ENCODE peak calls at places on chromosomes 5 and 9, in six cellular contexts. X, U, A, B, P and T are unnamed samples.

GRCh38 chr5:113242481-113243348 is 192.1 kb downstream of the TSSK1B start:
- DNase-seq in U (no peak), B (no peak), P (no peak), X (no peak), A (no peak), T (no peak)

GRCh38 chr9:22413884-22414283 is 32.7 kb upstream of the DMRTA1 start:
- DNase-seq in B (no peak), A (no peak), X (no peak), U (no peak), P (no peak), T (no peak)

GRCh38 chr5:164351245-164351834 is 845.9 kb downstream of the MAT2B start:
- DNase-seq in U (no peak), P (no peak), X (no peak), B (no peak), A (no peak), T (no peak)

GRCh38 chr5:170861295-170861854 is 443 bp upstream of the RANBP17 start:
- DNase-seq in P (no peak), U (no peak), A (no peak), B (peak; percentile 58), X (no peak), T (no peak)

GRCh38 chr5:122816726-122817125 is 28.7 kb upstream of the SNX24 start:
- DNase-seq in A (no peak), U (no peak), P (no peak), X (no peak), B (no peak), T (no peak)

GRCh38 chr5:12460493-12461261 is 556.4 kb upstream of the CTNND2 start:
- DNase-seq in X (no peak), P (no peak), U (no peak), B (no peak), A (no peak), T (no peak)

GRCh38 chr5:72817639-72818266 is 1.3 kb downstream of the TNPO1 start:
- DNase-seq in U (no peak), X (no peak), A (no peak), B (no peak), P (no peak), T (no peak)

GRCh38 chr9:38374847-38375571 is 17.5 kb upstream of the ALDH1B1 start:
- DNase-seq in U (no peak), B (no peak), A (no peak), X (peak; percentile 14), P (no peak), T (no peak)

GRCh38 chr9:105993921-105994715 is 299.8 kb downstream of the TMEM38B start:
- DNase-seq in U (no peak), P (no peak), X (no peak), A (no peak), B (no peak), T (no peak)

GRCh38 chr5:10653033-10653432 is 89.2 kb downstream of the ANKRD33B start:
- DNase-seq in P (peak; percentile 39), X (no peak), U (no peak), B (no peak), A (no peak), T (no peak)

GRCh38 chr5:146718628-146719027 is 159.9 kb downstream of the PPP2R2B start:
- DNase-seq in B (no peak), A (no peak), X (no peak), P (no peak), U (no peak), T (no peak)

GRCh38 chr5:33166522-33166921 is 274.2 kb upstream of the TARS1 start:
- DNase-seq in B (no peak), A (no peak), P (no peak), U (peak; percentile 10), X (peak; percentile 60), T (no peak)

GRCh38 chr9:8234286-8234819 is 434.8 kb upstream of the DMAC1 start:
- DNase-seq in X (peak; percentile 69), B (no peak), U (no peak), P (no peak), A (no peak), T (no peak)

GRCh38 chr5:133240425-133241091 is 188.7 kb downstream of the HSPA4 start:
- DNase-seq in X (no peak), P (no peak), U (no peak), B (no peak), A (no peak), T (no peak)

GRCh38 chr5:37850128-37850865 is 10.5 kb upstream of the GDNF start:
- DNase-seq in U (no peak), P (no peak), B (no peak), A (no peak), X (no peak), T (no peak)

GRCh38 chr5:94893404-94894145 is 275.1 kb downstream of the SLF1 start:
- DNase-seq in U (no peak), X (no peak), A (no peak), P (no peak), B (no peak), T (no peak)

GRCh38 chr9:34544035-34544434 is 21.2 kb upstream of the ENHO start:
- DNase-seq in A (no peak), P (no peak), X (no peak), U (no peak), B (no peak), T (no peak)

GRCh38 chr5:121681200-121681855 is 170.4 kb upstream of the FTMT start:
- DNase-seq in B (no peak), A (no peak), P (no peak), X (no peak), U (no peak), T (no peak)

GRCh38 chr9:115118471-115119156 is 657 bp upstream of the TNC start:
- DNase-seq in U (peak; percentile 54), B (peak; percentile 41), A (no peak), X (peak; percentile 95), P (peak; percentile 76), T (no peak)

GRCh38 chr5:9409413-9410089 is 136.3 kb downstream of the SEMA5A start:
- DNase-seq in A (no peak), U (no peak), B (peak; percentile 75), P (no peak), X (no peak), T (no peak)

GRCh38 chr9:128550770-128551651 is 1.4 kb upstream of the SPTAN1 start:
- DNase-seq in B (no peak), A (no peak), U (peak; percentile 60), P (no peak), X (peak; percentile 71), T (no peak)

GRCh38 chr9:91770229-91770628 is 179.8 kb downstream of the ROR2 start:
- DNase-seq in U (no peak), A (no peak), P (no peak), X (peak; percentile 25), B (no peak), T (no peak)

GRCh38 chr5:99169309-99169708 is 240.5 kb upstream of the CHD1 start:
- DNase-seq in P (no peak), X (no peak), B (no peak), U (no peak), A (no peak), T (no peak)

GRCh38 chr5:60649288-60649917 is 50.6 kb downstream of the DEPDC1B start:
- DNase-seq in P (no peak), B (no peak), X (no peak), U (no peak), A (no peak), T (no peak)

GRCh38 chr5:147554285-147554817 is 44.5 kb upstream of the DPYSL3 start:
- DNase-seq in X (no peak), U (no peak), A (no peak), B (no peak), P (no peak), T (no peak)

GRCh38 chr5:7897014-7897600 is 28.2 kb downstream of the MTRR start:
- DNase-seq in P (no peak), U (peak; percentile 46), B (no peak), A (no peak), X (peak; percentile 83), T (no peak)
- TF ChIP-seq CTCF in P (no peak), U (peak; percentile 32), B (no peak), A (peak; percentile 37), X (peak; percentile 81), T (peak; percentile 74)

DNA sequence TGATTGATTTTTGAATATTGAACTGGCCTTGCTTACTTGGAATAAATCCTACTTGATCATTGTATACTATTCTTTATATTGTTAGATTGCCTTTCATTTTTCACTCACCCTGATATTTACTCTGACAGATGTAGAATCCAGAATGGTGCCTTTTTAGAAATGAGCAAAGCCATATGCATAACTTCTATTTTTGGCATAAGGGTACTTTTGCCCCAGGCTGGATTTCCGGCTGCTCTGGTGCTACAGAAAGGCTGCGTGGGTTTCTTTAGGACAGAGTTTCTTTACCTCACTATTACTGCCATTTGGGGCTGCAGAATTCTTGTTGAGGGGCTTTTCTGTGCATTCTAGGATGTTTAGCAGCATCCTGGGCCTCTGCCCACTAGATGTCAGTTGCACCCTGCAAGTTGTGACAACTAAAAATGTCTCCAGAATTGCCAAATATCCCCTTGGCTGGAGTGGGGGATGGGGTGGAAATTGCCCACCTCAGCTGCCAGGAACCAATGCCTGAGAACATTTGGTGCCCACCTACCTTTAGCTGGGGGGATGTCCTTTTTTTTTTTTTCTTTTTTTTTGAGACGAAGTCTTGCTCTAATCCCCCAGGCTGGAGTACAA is 50.1 kb downstream of the SLC36A1 start:
- DNase-seq in X (no peak), U (no peak), A (no peak), P (no peak), B (no peak), T (no peak)
- TF ChIP-seq CTCF in X (peak; percentile 13), U (no peak), A (no peak), P (no peak), B (no peak), T (peak; percentile 57)

DNA sequence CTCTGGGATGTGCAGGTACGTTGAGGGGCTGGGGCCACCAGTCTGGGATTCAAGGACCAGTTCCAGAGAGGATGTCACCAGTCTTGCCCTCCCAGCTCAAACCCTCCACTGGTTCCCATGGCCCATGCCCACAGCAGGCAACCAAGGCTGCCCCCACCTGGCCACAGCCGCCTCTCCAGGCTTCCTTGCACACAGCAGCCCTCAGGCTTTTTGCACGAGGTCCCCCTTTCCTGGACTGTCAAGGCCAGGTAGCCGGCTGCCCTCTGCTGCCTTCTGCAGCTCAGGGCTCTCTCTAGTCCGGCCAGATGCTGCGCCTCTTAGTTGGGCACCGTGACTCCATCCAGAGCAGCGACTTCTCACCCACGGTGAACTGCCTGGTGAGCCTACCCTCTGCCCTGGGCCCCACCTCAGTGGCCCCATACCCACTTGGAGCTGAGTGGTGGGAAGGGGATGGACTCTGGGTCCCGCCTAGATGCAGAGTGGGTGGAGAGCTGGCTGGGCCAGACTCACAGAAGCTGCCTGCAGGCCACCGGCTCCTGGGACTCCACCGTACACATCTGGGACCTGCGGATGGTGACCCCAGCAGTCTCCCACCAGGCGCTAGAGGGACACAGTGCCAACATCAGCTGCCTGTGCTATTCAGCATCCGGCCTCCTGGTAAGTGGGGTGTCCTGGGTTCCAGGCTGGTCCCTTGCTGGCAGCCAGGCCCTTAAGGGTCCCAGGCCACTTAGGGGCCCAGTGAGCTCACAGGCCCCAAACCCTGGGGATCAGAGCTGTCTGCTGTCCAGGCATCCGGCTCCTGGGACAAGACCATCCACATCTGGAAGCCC is 2.9 kb downstream of the WDR38 start:
- DNase-seq in B (no peak), U (peak; percentile 41), A (no peak), X (peak; percentile 93), P (no peak), T (no peak)
- TF ChIP-seq CTCF in B (no peak), U (no peak), A (no peak), X (peak; percentile 78), P (no peak), T (peak; percentile 73)

DNA sequence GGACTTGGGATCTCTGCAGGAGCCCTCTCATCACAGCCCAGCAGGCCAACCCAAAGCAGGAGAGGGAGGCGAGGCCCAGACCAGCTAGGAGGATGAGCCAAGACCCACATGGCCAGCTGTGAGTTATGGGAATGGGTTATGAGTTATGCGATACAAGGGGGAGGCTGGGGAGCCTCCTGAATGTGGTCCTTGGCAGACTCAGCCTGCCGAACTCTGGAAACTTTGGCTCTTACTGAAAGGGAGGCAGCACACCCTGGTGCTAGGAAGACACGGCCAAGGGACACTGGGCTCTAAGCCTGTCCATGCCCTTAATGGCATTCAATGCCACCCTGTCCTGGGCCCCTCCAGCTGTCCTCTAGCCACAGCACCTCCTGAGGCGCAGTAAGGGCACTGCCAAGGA is 7.7 kb upstream of the VAV2 start:
- DNase-seq in P (no peak), B (peak; percentile 42), U (no peak), A (no peak), X (no peak), T (peak; percentile 52)
- TF ChIP-seq CTCF in P (no peak), B (no peak), U (no peak), A (no peak), X (no peak), T (no peak)